ENCODE peak calls at places on chromosomes 2 and 18, in ten cellular contexts. One of them, this sample, is unnamed.

GRCh38 chr2:199339826-199340605 is 117.7 kb downstream of the SATB2 start:
- DNase-seq in NCI-H510A treated with DMSO at 0.1 percent for 48 hours: no peak
- DNase-seq in T-helper 1 cell: no peak
- DNase-seq in fibroblast of pulmonary artery: peak
- DNase-seq in stimulated activated CD4-positive, alpha-beta T cell treated with anti-CD3 and anti-CD28 coated beads, Interleukin-4, amount 100 ng/mL, for 4 hours: no peak
- DNase-seq in right atrium auricular region: no peak
- DNase-seq in activated CD4-positive, alpha-beta T cell treated with anti-CD3 and anti-CD28 coated beads for 36 hours: no peak
- DNase-seq in astrocyte of the spinal cord: no peak
- DNase-seq in ACHN: no peak
- DNase-seq in MM.1S: no peak
- DNase-seq in this sample: no peak

GRCh38 chr18:13889661-13890060 is 25.7 kb downstream of the MC2R start:
- DNase-seq in MM.1S: no peak
- DNase-seq in NCI-H510A treated with DMSO at 0.1 percent for 48 hours: no peak
- DNase-seq in right atrium auricular region: no peak
- DNase-seq in stimulated activated CD4-positive, alpha-beta T cell treated with anti-CD3 and anti-CD28 coated beads, Interleukin-4, amount 100 ng/mL, for 4 hours: no peak
- DNase-seq in T-helper 1 cell: no peak
- DNase-seq in ACHN: no peak
- DNase-seq in astrocyte of the spinal cord: no peak
- DNase-seq in activated CD4-positive, alpha-beta T cell treated with anti-CD3 and anti-CD28 coated beads for 36 hours: no peak
- DNase-seq in fibroblast of pulmonary artery: no peak
- DNase-seq in this sample: no peak

GRCh38 chr18:615773-616172 is 19.0 kb downstream of the CLUL1 start:
- DNase-seq in MM.1S: no peak
- DNase-seq in NCI-H510A treated with DMSO at 0.1 percent for 48 hours: peak
- DNase-seq in ACHN: no peak
- DNase-seq in fibroblast of pulmonary artery: no peak
- DNase-seq in stimulated activated CD4-positive, alpha-beta T cell treated with anti-CD3 and anti-CD28 coated beads, Interleukin-4, amount 100 ng/mL, for 4 hours: no peak
- DNase-seq in right atrium auricular region: no peak
- DNase-seq in activated CD4-positive, alpha-beta T cell treated with anti-CD3 and anti-CD28 coated beads for 36 hours: no peak
- DNase-seq in astrocyte of the spinal cord: peak
- DNase-seq in T-helper 1 cell: no peak
- DNase-seq in this sample: no peak

GRCh38 chr18:21600526-21601410 is at the start of gene ESCO1:
- DNase-seq in activated CD4-positive, alpha-beta T cell treated with anti-CD3 and anti-CD28 coated beads for 36 hours: peak
- DNase-seq in right atrium auricular region: peak
- DNase-seq in ACHN: peak
- DNase-seq in NCI-H510A treated with DMSO at 0.1 percent for 48 hours: peak
- DNase-seq in fibroblast of pulmonary artery: peak
- DNase-seq in MM.1S: peak
- DNase-seq in T-helper 1 cell: peak
- DNase-seq in astrocyte of the spinal cord: peak
- DNase-seq in stimulated activated CD4-positive, alpha-beta T cell treated with anti-CD3 and anti-CD28 coated beads, Interleukin-4, amount 100 ng/mL, for 4 hours: peak
- DNase-seq in this sample: peak

GRCh38 chr2:25169073-25169470 is 692 bp upstream of the POMC start:
- DNase-seq in T-helper 1 cell: no peak
- DNase-seq in astrocyte of the spinal cord: no peak
- DNase-seq in ACHN: no peak
- DNase-seq in fibroblast of pulmonary artery: no peak
- DNase-seq in right atrium auricular region: no peak
- DNase-seq in stimulated activated CD4-positive, alpha-beta T cell treated with anti-CD3 and anti-CD28 coated beads, Interleukin-4, amount 100 ng/mL, for 4 hours: no peak
- DNase-seq in NCI-H510A treated with DMSO at 0.1 percent for 48 hours: no peak
- DNase-seq in activated CD4-positive, alpha-beta T cell treated with anti-CD3 and anti-CD28 coated beads for 36 hours: no peak
- DNase-seq in MM.1S: no peak
- DNase-seq in this sample: no peak

GRCh38 chr2:173059941-173060575 is 15.6 kb upstream of the MAP3K20 start:
- DNase-seq in activated CD4-positive, alpha-beta T cell treated with anti-CD3 and anti-CD28 coated beads for 36 hours: no peak
- DNase-seq in stimulated activated CD4-positive, alpha-beta T cell treated with anti-CD3 and anti-CD28 coated beads, Interleukin-4, amount 100 ng/mL, for 4 hours: no peak
- DNase-seq in T-helper 1 cell: no peak
- DNase-seq in right atrium auricular region: no peak
- DNase-seq in NCI-H510A treated with DMSO at 0.1 percent for 48 hours: no peak
- DNase-seq in astrocyte of the spinal cord: no peak
- DNase-seq in fibroblast of pulmonary artery: peak
- DNase-seq in MM.1S: no peak
- DNase-seq in ACHN: no peak
- DNase-seq in this sample: no peak

GRCh38 chr2:79670198-79670597 is 157.3 kb downstream of the CTNNA2 start:
- DNase-seq in fibroblast of pulmonary artery: no peak
- DNase-seq in MM.1S: no peak
- DNase-seq in NCI-H510A treated with DMSO at 0.1 percent for 48 hours: no peak
- DNase-seq in ACHN: no peak
- DNase-seq in astrocyte of the spinal cord: no peak
- DNase-seq in stimulated activated CD4-positive, alpha-beta T cell treated with anti-CD3 and anti-CD28 coated beads, Interleukin-4, amount 100 ng/mL, for 4 hours: no peak
- DNase-seq in T-helper 1 cell: no peak
- DNase-seq in right atrium auricular region: no peak
- DNase-seq in activated CD4-positive, alpha-beta T cell treated with anti-CD3 and anti-CD28 coated beads for 36 hours: no peak
- DNase-seq in this sample: no peak

GRCh38 chr2:64562148-64562784 is 38.1 kb downstream of the AFTPH start:
- DNase-seq in fibroblast of pulmonary artery: peak
- DNase-seq in right atrium auricular region: no peak
- DNase-seq in ACHN: peak
- DNase-seq in activated CD4-positive, alpha-beta T cell treated with anti-CD3 and anti-CD28 coated beads for 36 hours: no peak
- DNase-seq in stimulated activated CD4-positive, alpha-beta T cell treated with anti-CD3 and anti-CD28 coated beads, Interleukin-4, amount 100 ng/mL, for 4 hours: no peak
- DNase-seq in astrocyte of the spinal cord: peak
- DNase-seq in MM.1S: peak
- DNase-seq in T-helper 1 cell: peak
- DNase-seq in NCI-H510A treated with DMSO at 0.1 percent for 48 hours: peak
- DNase-seq in this sample: no peak

GRCh38 chr2:215531284-215531683 is 95.4 kb upstream of the FN1 start:
- DNase-seq in fibroblast of pulmonary artery: peak
- DNase-seq in right atrium auricular region: no peak
- DNase-seq in NCI-H510A treated with DMSO at 0.1 percent for 48 hours: no peak
- DNase-seq in T-helper 1 cell: no peak
- DNase-seq in astrocyte of the spinal cord: peak
- DNase-seq in MM.1S: no peak
- DNase-seq in ACHN: no peak
- DNase-seq in activated CD4-positive, alpha-beta T cell treated with anti-CD3 and anti-CD28 coated beads for 36 hours: no peak
- DNase-seq in stimulated activated CD4-positive, alpha-beta T cell treated with anti-CD3 and anti-CD28 coated beads, Interleukin-4, amount 100 ng/mL, for 4 hours: no peak
- DNase-seq in this sample: no peak

GRCh38 chr18:68817584-68817983 is 19.7 kb downstream of the CCDC102B start:
- DNase-seq in astrocyte of the spinal cord: no peak
- DNase-seq in stimulated activated CD4-positive, alpha-beta T cell treated with anti-CD3 and anti-CD28 coated beads, Interleukin-4, amount 100 ng/mL, for 4 hours: no peak
- DNase-seq in NCI-H510A treated with DMSO at 0.1 percent for 48 hours: no peak
- DNase-seq in ACHN: no peak
- DNase-seq in right atrium auricular region: no peak
- DNase-seq in activated CD4-positive, alpha-beta T cell treated with anti-CD3 and anti-CD28 coated beads for 36 hours: no peak
- DNase-seq in T-helper 1 cell: no peak
- DNase-seq in fibroblast of pulmonary artery: peak
- DNase-seq in MM.1S: no peak
- DNase-seq in this sample: no peak

GRCh38 chr2:127101756-127102463 is 5.0 kb downstream of the BIN1 start:
- DNase-seq in astrocyte of the spinal cord: no peak
- DNase-seq in right atrium auricular region: no peak
- DNase-seq in MM.1S: no peak
- DNase-seq in ACHN: no peak
- DNase-seq in fibroblast of pulmonary artery: no peak
- DNase-seq in stimulated activated CD4-positive, alpha-beta T cell treated with anti-CD3 and anti-CD28 coated beads, Interleukin-4, amount 100 ng/mL, for 4 hours: no peak
- DNase-seq in activated CD4-positive, alpha-beta T cell treated with anti-CD3 and anti-CD28 coated beads for 36 hours: no peak
- DNase-seq in NCI-H510A treated with DMSO at 0.1 percent for 48 hours: no peak
- DNase-seq in T-helper 1 cell: no peak
- DNase-seq in this sample: no peak

GRCh38 chr2:119523959-119524694 is at the start of gene SCTR:
- DNase-seq in right atrium auricular region: no peak
- DNase-seq in T-helper 1 cell: no peak
- DNase-seq in activated CD4-positive, alpha-beta T cell treated with anti-CD3 and anti-CD28 coated beads for 36 hours: peak
- DNase-seq in stimulated activated CD4-positive, alpha-beta T cell treated with anti-CD3 and anti-CD28 coated beads, Interleukin-4, amount 100 ng/mL, for 4 hours: no peak
- DNase-seq in fibroblast of pulmonary artery: no peak
- DNase-seq in astrocyte of the spinal cord: no peak
- DNase-seq in ACHN: no peak
- DNase-seq in MM.1S: no peak
- DNase-seq in NCI-H510A treated with DMSO at 0.1 percent for 48 hours: no peak
- DNase-seq in this sample: no peak

GRCh38 chr2:226652983-226653765 is 146.4 kb downstream of the IRS1 start:
- DNase-seq in fibroblast of pulmonary artery: peak
- DNase-seq in astrocyte of the spinal cord: peak
- DNase-seq in activated CD4-positive, alpha-beta T cell treated with anti-CD3 and anti-CD28 coated beads for 36 hours: no peak
- DNase-seq in stimulated activated CD4-positive, alpha-beta T cell treated with anti-CD3 and anti-CD28 coated beads, Interleukin-4, amount 100 ng/mL, for 4 hours: no peak
- DNase-seq in right atrium auricular region: no peak
- DNase-seq in ACHN: peak
- DNase-seq in MM.1S: no peak
- DNase-seq in T-helper 1 cell: no peak
- DNase-seq in NCI-H510A treated with DMSO at 0.1 percent for 48 hours: no peak
- DNase-seq in this sample: no peak

GRCh38 chr18:4511166-4511565 is 56.1 kb upstream of the DLGAP1 start:
- DNase-seq in activated CD4-positive, alpha-beta T cell treated with anti-CD3 and anti-CD28 coated beads for 36 hours: no peak
- DNase-seq in T-helper 1 cell: no peak
- DNase-seq in astrocyte of the spinal cord: no peak
- DNase-seq in stimulated activated CD4-positive, alpha-beta T cell treated with anti-CD3 and anti-CD28 coated beads, Interleukin-4, amount 100 ng/mL, for 4 hours: no peak
- DNase-seq in MM.1S: no peak
- DNase-seq in right atrium auricular region: no peak
- DNase-seq in NCI-H510A treated with DMSO at 0.1 percent for 48 hours: no peak
- DNase-seq in fibroblast of pulmonary artery: no peak
- DNase-seq in ACHN: no peak
- DNase-seq in this sample: no peak

This sample was measured in brain pericyte.